ENCODE peak calls at places on chromosomes 5 and 9, in eight cellular contexts. R is activated CD8-positive, alpha-beta memory T cell treated with anti-CD3 and anti-CD28 coated beads, Interleukin-2, amount 50 U/mL, for 48 hours; K is GM10248; J is T-helper 9 cell; X is AG08395; T is stimulated activated naive CD8-positive, alpha-beta T cell treated with anti-CD3 and anti-CD28 coated beads, Interleukin-15, amount 100 ng/mL, for 72 hours; C is left ventricle myocardium inferior; B is endothelial cell. H is an unnamed sample.

GRCh38 chr9:16928179-16928945 is 57.9 kb upstream of the BNC2 start:
- DNase-seq in B (no peak), C (no peak), K (no peak), T (no peak), J (no peak), X (no peak), R (no peak), H (no peak)

GRCh38 chr5:54148858-54149257 is 161.5 kb downstream of the ARL15 start:
- DNase-seq in J (no peak), B (no peak), R (no peak), T (no peak), X (no peak), K (no peak), C (no peak), H (no peak)

GRCh38 chr9:134361426-134361825 is 35.2 kb downstream of the RXRA start:
- DNase-seq in T (no peak), X (no peak), J (no peak), C (no peak), R (no peak), B (no peak), K (no peak), H (no peak)

GRCh38 chr5:88833371-88834107 is 49.4 kb downstream of the MEF2C start:
- DNase-seq in X (peak), J (no peak), T (peak), K (no peak), R (peak), C (peak), B (no peak), H (peak)

GRCh38 chr9:86413966-86414880 is 60.0 kb upstream of the TUT7 start:
- DNase-seq in J (no peak), X (peak), C (no peak), R (no peak), K (peak), B (no peak), T (no peak), H (no peak)

GRCh38 chr5:180649297-180650039 is at the start of gene FLT4:
- DNase-seq in C (peak), B (peak), T (no peak), X (no peak), J (no peak), R (peak), K (no peak), H (no peak)

GRCh38 chr9:20740929-20741582 is 57.0 kb downstream of the FOCAD start:
- DNase-seq in R (no peak), K (no peak), B (no peak), C (no peak), X (no peak), J (no peak), T (no peak), H (no peak)

GRCh38 chr5:75052461-75053285 is at the start of gene GCNT4:
- DNase-seq in K (peak), B (peak), J (peak), X (peak), C (peak), R (peak), T (peak), H (peak)

GRCh38 chr5:38607396-38607795 is 51.0 kb upstream of the LIFR start:
- DNase-seq in R (no peak), X (peak), K (no peak), J (no peak), B (no peak), C (no peak), T (no peak), H (no peak)

GRCh38 chr5:134527156-134527960 is 1.9 kb downstream of the JADE2 start:
- DNase-seq in T (peak), J (peak), X (peak), B (peak), R (peak), K (peak), C (peak), H (peak)

GRCh38 chr9:126336350-126337335 is 10.0 kb downstream of the MVB12B start:
- DNase-seq in J (no peak), T (no peak), X (no peak), K (peak), C (no peak), R (no peak), B (no peak), H (no peak)

GRCh38 chr5:33611882-33612281 is 171.1 kb downstream of the TARS1 start:
- DNase-seq in T (no peak), X (peak), J (no peak), R (no peak), B (no peak), K (no peak), C (no peak), H (no peak)

GRCh38 chr9:137478613-137479314 is 19.6 kb upstream of the NSMF start:
- DNase-seq in C (no peak), K (no peak), T (no peak), B (no peak), J (no peak), R (no peak), X (peak), H (no peak)

GRCh38 chr9:37998881-37999311 is 70.1 kb downstream of the SHB start:
- DNase-seq in B (no peak), K (no peak), J (no peak), R (no peak), T (no peak), C (peak), X (no peak), H (no peak)

GRCh38 chr5:37552770-37553719 is 173.9 kb downstream of the WDR70 start:
- DNase-seq in J (no peak), C (no peak), X (no peak), R (no peak), T (no peak), B (peak), K (no peak), H (no peak)

GRCh38 chr5:57317341-57317740 is 143.5 kb downstream of the GPBP1 start:
- DNase-seq in B (no peak), C (no peak), X (no peak), T (no peak), R (no peak), K (no peak), J (no peak), H (no peak)

GRCh38 chr5:120692346-120692745 is 228.2 kb downstream of the PRR16 start:
- DNase-seq in R (no peak), J (no peak), B (no peak), K (no peak), T (no peak), X (no peak), C (no peak), H (no peak)

GRCh38 chr9:76576344-76576743 is 117.4 kb downstream of the GCNT1 start:
- DNase-seq in C (no peak), X (peak), R (peak), T (peak), J (no peak), B (no peak), K (peak), H (no peak)

GRCh38 chr5:59598547-59598874 is 295.0 kb downstream of the PDE4D start:
- DNase-seq in B (no peak), K (no peak), X (no peak), T (no peak), C (no peak), R (no peak), J (no peak), H (no peak)

GRCh38 chr5:74352256-74352655 is 288.3 kb downstream of the ENC1 start:
- DNase-seq in X (peak), B (no peak), R (no peak), J (no peak), T (no peak), C (no peak), K (no peak), H (no peak)

GRCh38 chr9:90698874-90699440 is 56.3 kb upstream of the DIRAS2 start:
- DNase-seq in X (no peak), R (no peak), J (no peak), T (no peak), K (no peak), B (no peak), C (no peak), H (no peak)

GRCh38 chr5:137997726-137998213 is 35.1 kb downstream of the FAM13B start:
- DNase-seq in R (no peak), K (peak), X (no peak), C (no peak), T (peak), B (no peak), J (no peak), H (no peak)

GRCh38 chr9:113309204-113309813 is 6.1 kb upstream of the RNF183 start:
- DNase-seq in B (no peak), K (peak), C (no peak), T (no peak), R (no peak), X (peak), J (no peak), H (no peak)

GRCh38 chr5:146345578-146346366 is 7.1 kb downstream of the POU4F3 start:
- DNase-seq in B (peak), K (no peak), T (no peak), R (no peak), J (no peak), C (no peak), X (no peak), H (no peak)

GRCh38 chr5:125550237-125550636 is 803.8 kb upstream of the ZNF608 start:
- DNase-seq in B (no peak), J (no peak), R (no peak), X (no peak), T (no peak), K (no peak), C (no peak), H (no peak)